ENCODE peak calls at places on chromosomes 12 and 14, in six cellular contexts. G, Q, W, X, F and P are unnamed samples.

GRCh38 chr14:72614891-72615410 is 278.9 kb downstream of the DPF3 start:
- DNase-seq in G (no peak), Q (no peak), W (no peak), X (no peak), F (no peak), P (no peak)

GRCh38 chr14:83071888-83072501 is 1538.3 kb upstream of the SEL1L start:
- DNase-seq in G (no peak), Q (peak), W (no peak), X (no peak), F (no peak), P (no peak)

GRCh38 chr12:10957741-10958140 is 18.7 kb upstream of the TAS2R14 start:
- DNase-seq in G (no peak), Q (no peak), W (no peak), X (no peak), F (no peak), P (no peak)

GRCh38 chr12:105946541-105946940 is 192.2 kb downstream of the NUAK1 start:
- DNase-seq in G (no peak), Q (no peak), W (no peak), X (no peak), F (no peak), P (no peak)

GRCh38 chr12:98935847-98936246 is 290.8 kb downstream of the APAF1 start:
- DNase-seq in G (no peak), Q (no peak), W (no peak), X (no peak), F (no peak), P (no peak)

GRCh38 chr14:89603938-89604480 is 187.0 kb upstream of the FOXN3 start:
- DNase-seq in G (no peak), Q (no peak), W (no peak), X (no peak), F (no peak), P (no peak)

GRCh38 chr12:27982951-27983350 is 10.4 kb upstream of the PTHLH start:
- DNase-seq in G (no peak), Q (no peak), W (no peak), X (no peak), F (no peak), P (no peak)

GRCh38 chr12:120584343-120585149 is 3.3 kb upstream of the POP5 start:
- DNase-seq in G (peak), Q (peak), W (peak), X (no peak), F (peak), P (peak)

GRCh38 chr14:103908580-103908979 is 19.7 kb upstream of the TDRD9 start:
- DNase-seq in G (no peak), Q (no peak), W (no peak), X (no peak), F (no peak), P (no peak)

GRCh38 chr14:67749341-67750110 is 47.8 kb downstream of the RDH12 start:
- DNase-seq in G (no peak), Q (no peak), W (no peak), X (no peak), F (no peak), P (no peak)

GRCh38 chr12:45621703-45622102 is 107.8 kb upstream of the ARID2 start:
- DNase-seq in G (no peak), Q (no peak), W (no peak), X (no peak), F (no peak), P (no peak)

GRCh38 chr14:30333934-30334333 is 225.0 kb upstream of the G2E3 start:
- DNase-seq in G (no peak), Q (no peak), W (no peak), X (no peak), F (no peak), P (no peak)

GRCh38 chr12:99110866-99111265 is 465.8 kb downstream of the APAF1 start:
- DNase-seq in G (no peak), Q (no peak), W (no peak), X (no peak), F (no peak), P (no peak)

GRCh38 chr12:50765325-50765911 is 1.5 kb downstream of the ATF1 start:
- DNase-seq in G (peak), Q (peak), W (peak), X (no peak), F (no peak), P (no peak)

GRCh38 chr14:104328607-104329006 is 190.2 kb downstream of the KIF26A start:
- DNase-seq in G (no peak), Q (no peak), W (no peak), X (no peak), F (peak), P (no peak)

GRCh38 chr12:58916891-58917570 is 3.3 kb downstream of the LRIG3 start:
- DNase-seq in G (no peak), Q (peak), W (peak), X (no peak), F (no peak), P (no peak)

GRCh38 chr14:60093088-60093487 is 1.4 kb downstream of the PCNX4 start:
- DNase-seq in G (no peak), Q (no peak), W (no peak), X (no peak), F (no peak), P (no peak)

GRCh38 chr12:75979181-75979580 is 52.4 kb downstream of the PHLDA1 start:
- DNase-seq in G (no peak), Q (no peak), W (no peak), X (no peak), F (no peak), P (no peak)

GRCh38 chr14:42353315-42353714 is 746.6 kb downstream of the LRFN5 start:
- DNase-seq in G (no peak), Q (no peak), W (no peak), X (no peak), F (no peak), P (no peak)

GRCh38 chr12:30152705-30153104 is 369.0 kb upstream of the TMTC1 start:
- DNase-seq in G (no peak), Q (no peak), W (no peak), X (no peak), F (no peak), P (no peak)

GRCh38 chr14:56115471-56115870 is 2.7 kb upstream of the PELI2 start:
- DNase-seq in G (no peak), Q (no peak), W (no peak), X (no peak), F (no peak), P (no peak)

GRCh38 chr14:83734431-83734830 is 1795.5 kb upstream of the FLRT2 start:
- DNase-seq in G (no peak), Q (no peak), W (no peak), X (no peak), F (no peak), P (no peak)

GRCh38 chr14:72463291-72463866 is 430.5 kb downstream of the DPF3 start:
- DNase-seq in G (no peak), Q (no peak), W (no peak), X (no peak), F (no peak), P (no peak)

GRCh38 chr12:83818888-83819287 is 1093.7 kb downstream of the SLC6A15 start:
- DNase-seq in G (no peak), Q (no peak), W (no peak), X (no peak), F (no peak), P (no peak)

GRCh38 chr12:120581998-120582397 is 796 bp upstream of the POP5 start:
- DNase-seq in G (no peak), Q (no peak), W (no peak), X (no peak), F (no peak), P (no peak)

GRCh38 chr12:121494093-121494787 is 86.6 kb downstream of the KDM2B start:
- DNase-seq in G (no peak), Q (peak), W (peak), X (peak), F (peak), P (peak)

GRCh38 chr12:52828156-52829090 is 5.7 kb downstream of the KRT79 start:
- DNase-seq in G (no peak), Q (no peak), W (no peak), X (no peak), F (no peak), P (no peak)

GRCh38 chr12:27158322-27158721 is 75.9 kb upstream of the C12orf71 start:
- DNase-seq in G (no peak), Q (peak), W (no peak), X (no peak), F (no peak), P (no peak)

GRCh38 chr12:109760031-109760929 is 46.7 kb downstream of the FAM222A start:
- DNase-seq in G (peak), Q (no peak), W (peak), X (no peak), F (peak), P (no peak)

GRCh38 chr12:5768171-5768879 is 176.7 kb downstream of the ANO2 start:
- DNase-seq in G (peak), Q (no peak), W (no peak), X (no peak), F (no peak), P (no peak)

GRCh38 chr12:5768880-5769199 is 176.2 kb downstream of the ANO2 start:
- DNase-seq in G (no peak), Q (no peak), W (no peak), X (no peak), F (no peak), P (no peak)

GRCh38 chr12:5770727-5771126 is 174.3 kb downstream of the ANO2 start:
- DNase-seq in G (no peak), Q (no peak), W (no peak), X (no peak), F (no peak), P (no peak)

GRCh38 chr12:5776091-5776490 is 169.0 kb downstream of the ANO2 start:
- DNase-seq in G (no peak), Q (no peak), W (no peak), X (no peak), F (no peak), P (no peak)

DNA sequence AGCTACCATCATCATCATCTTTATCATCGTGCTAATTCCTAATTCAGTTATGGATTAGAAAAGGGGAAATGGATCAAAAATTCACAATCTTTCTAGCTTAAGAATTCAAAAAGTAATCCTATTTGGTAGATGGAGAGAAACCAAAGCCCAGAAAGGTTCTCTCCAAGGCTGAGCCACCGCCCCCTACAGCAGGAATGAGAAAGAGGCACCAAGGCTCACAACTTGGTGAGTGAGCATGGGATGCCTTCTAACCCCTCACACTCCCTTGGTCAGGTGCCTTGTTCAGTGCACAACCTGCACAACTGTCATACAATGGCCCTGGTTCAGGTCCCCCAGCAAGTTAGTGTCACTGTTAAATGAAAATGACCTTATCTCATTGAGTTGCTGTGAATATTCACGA is 171.5 kb downstream of the ANO2 start:
- DNase-seq in G (no peak), Q (no peak), W (no peak), X (no peak), F (no peak), P (no peak)
- TF ChIP-seq CTCF in G (no peak), Q (peak), W (no peak), X (no peak), F (no peak), P (no peak)

GRCh38 chr12:118359541-118359915 is 13.2 kb downstream of the TAOK3 start:
- DNase-seq in G (no peak), Q (no peak), W (peak), X (no peak), F (no peak), P (no peak)

GRCh38 chr12:118357327-118358007 is 15.2 kb downstream of the TAOK3 start:
- DNase-seq in G (no peak), Q (no peak), W (peak), X (no peak), F (no peak), P (no peak)

GRCh38 chr12:118358607-118359540 is 13.8 kb downstream of the TAOK3 start:
- DNase-seq in G (no peak), Q (no peak), W (no peak), X (no peak), F (no peak), P (no peak)

GRCh38 chr12:118356809-118357326 is 15.8 kb downstream of the TAOK3 start:
- DNase-seq in G (no peak), Q (no peak), W (no peak), X (peak), F (no peak), P (no peak)

DNA sequence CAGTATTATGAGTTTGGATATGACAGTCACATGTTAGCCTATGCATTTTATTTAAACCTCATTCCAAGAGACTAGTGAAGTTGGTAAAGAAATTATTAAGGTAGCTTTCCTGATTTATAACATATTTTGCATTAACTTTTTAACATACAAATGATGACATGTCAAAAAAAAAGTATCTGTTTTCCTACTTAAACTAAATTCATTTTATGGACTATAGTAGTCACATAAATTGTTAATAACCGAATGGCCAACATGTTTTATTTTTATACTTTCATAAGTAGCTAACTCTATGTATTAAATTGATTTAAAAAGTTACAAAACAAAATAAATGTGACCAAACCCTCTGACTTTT is 14.7 kb downstream of the TAOK3 start:
- DNase-seq in G (no peak), Q (no peak), W (no peak), X (no peak), F (no peak), P (no peak)
- TF ChIP-seq CTCF in G (no peak), Q (no peak), W (no peak), X (no peak), F (no peak), P (no peak)

GRCh38 chr12:100163416-100164152 is 20.9 kb upstream of the BLTP3B start:
- DNase-seq in G (peak), Q (peak), W (peak), X (no peak), F (peak), P (peak)

GRCh38 chr12:100165356-100165755 is 22.7 kb upstream of the BLTP3B start:
- DNase-seq in G (no peak), Q (no peak), W (no peak), X (no peak), F (no peak), P (no peak)

GRCh38 chr12:100168562-100168961 is 25.9 kb upstream of the BLTP3B start:
- DNase-seq in G (no peak), Q (no peak), W (no peak), X (no peak), F (no peak), P (no peak)

GRCh38 chr12:100166232-100166631 is 23.6 kb upstream of the BLTP3B start:
- DNase-seq in G (no peak), Q (no peak), W (no peak), X (no peak), F (no peak), P (no peak)

DNA sequence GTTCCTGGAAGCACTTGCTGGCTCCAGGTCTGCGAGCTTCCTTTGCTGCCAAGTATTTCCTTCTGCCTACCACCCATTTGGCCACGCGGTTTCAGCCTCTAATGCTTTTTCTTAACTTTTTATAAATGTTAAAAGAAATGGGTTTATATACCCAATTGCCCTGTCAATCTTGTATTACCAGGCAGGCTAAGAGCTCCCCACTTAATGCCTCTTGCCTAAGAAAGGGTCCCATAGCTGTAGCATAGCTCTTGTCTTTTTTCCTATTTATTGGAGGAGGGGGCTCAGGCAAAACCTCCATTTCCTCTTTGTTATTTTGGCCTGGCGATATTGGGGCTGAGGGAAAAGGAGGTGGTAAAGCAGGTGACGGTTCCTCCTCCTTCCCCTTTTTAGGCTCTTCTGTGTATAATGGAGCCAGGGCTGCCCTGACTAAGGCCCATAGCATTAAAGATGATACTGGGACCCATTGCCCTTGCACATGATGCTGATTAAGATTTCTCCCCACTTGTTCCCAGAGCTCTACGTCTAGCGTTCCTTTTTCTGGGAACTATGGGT is 21.6 kb upstream of the BLTP3B start:
- DNase-seq in G (no peak), Q (no peak), W (no peak), X (no peak), F (no peak), P (no peak)
- TF ChIP-seq CTCF in G (no peak), Q (no peak), W (no peak), X (no peak), F (no peak), P (no peak)

GRCh38 chr12:67651380-67651695 is 2.8 kb downstream of the DYRK2 start:
- DNase-seq in G (no peak), Q (peak), W (peak), X (no peak), F (no peak), P (no peak)
- TF ChIP-seq CTCF in G (no peak), Q (peak), W (peak), X (peak), F (no peak), P (no peak)

GRCh38 chr14:24233538-24233866 is 773 bp downstream of the GMPR2 start:
- DNase-seq in G (no peak), Q (no peak), W (no peak), X (no peak), F (no peak), P (no peak)
- TF ChIP-seq CTCF in G (no peak), Q (no peak), W (no peak), X (no peak), F (no peak), P (no peak)

DNA sequence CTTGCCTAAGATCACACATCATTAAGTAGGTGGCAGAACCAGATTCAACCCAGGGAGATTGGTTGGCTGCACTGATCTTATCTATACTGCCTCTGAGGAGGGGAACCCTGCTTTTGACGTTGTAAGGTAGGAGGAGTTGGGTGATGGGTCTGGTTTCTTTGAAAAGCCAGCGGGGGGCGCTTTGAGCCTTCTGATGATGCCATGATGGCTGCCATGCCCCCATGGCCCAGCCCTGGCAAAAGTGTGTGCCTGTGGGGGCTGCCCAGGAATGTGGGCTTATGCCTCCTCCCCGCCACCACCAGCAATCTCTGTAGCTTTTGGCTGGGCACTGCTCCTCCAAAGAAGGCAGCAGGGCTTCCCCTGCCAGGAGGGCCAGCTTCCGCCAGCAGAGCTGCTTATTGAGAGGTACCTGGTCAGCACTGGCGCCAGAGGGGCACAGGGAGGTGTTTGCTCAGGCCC is 224.3 kb downstream of the SLC41A2 start:
- DNase-seq in G (no peak), Q (peak), W (no peak), X (no peak), F (no peak), P (no peak)
- TF ChIP-seq CTCF in G (no peak), Q (peak), W (peak), X (no peak), F (no peak), P (no peak)

DNA sequence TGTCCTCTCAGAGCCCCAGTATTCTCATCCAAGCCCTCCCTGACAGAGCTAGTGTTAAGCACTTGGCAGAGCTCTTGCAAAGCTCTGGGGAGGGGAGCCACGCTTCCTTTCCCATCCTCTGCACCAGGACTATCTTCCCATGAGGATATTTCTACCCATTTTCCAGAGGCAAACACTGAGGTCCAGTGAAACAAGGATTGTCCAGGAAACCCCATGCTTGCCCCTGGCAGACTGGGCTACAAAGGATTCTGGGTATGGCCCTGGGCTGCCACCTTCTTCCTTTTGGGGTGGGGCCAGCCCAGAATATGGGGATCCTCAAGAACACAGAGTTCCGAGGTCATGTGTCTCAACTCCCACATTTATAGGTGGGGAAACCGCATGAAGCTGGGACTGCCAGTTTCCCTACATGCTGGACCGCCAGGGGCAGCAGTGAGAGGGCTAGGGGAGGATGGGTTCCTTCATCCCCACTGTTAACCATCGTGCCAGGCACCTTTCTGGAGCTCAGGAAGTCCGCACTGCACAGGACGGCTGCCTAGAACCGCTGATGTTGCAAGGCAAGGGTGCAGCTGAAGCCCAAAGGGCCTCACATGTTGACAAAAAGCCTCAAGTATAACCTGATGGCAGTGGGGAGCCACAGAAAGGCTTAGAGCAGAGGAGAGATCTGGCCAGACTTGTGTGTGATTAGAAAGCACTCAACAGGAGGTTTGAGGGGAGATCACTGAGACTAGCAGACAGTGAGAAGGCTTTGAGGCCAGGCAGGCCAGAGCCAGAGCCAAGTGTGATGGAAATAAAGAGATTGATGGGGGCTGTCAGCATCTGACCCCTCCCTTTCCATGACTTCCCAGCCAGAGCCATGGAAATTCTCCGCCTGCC is 5.5 kb upstream of the CCDC85C start:
- DNase-seq in G (no peak), Q (no peak), W (peak), X (no peak), F (no peak), P (no peak)
- TF ChIP-seq CTCF in G (no peak), Q (no peak), W (no peak), X (peak), F (no peak), P (no peak)

GRCh38 chr12:56836317-56836716 is 73.2 kb downstream of the HSD17B6 start:
- DNase-seq in G (no peak), Q (no peak), W (peak), X (no peak), F (peak), P (no peak)

GRCh38 chr12:56839489-56840442 is 76.6 kb downstream of the HSD17B6 start:
- DNase-seq in G (no peak), Q (peak), W (peak), X (no peak), F (peak), P (no peak)

GRCh38 chr12:56840922-56841321 is 77.8 kb downstream of the HSD17B6 start:
- DNase-seq in G (no peak), Q (no peak), W (peak), X (no peak), F (peak), P (no peak)

GRCh38 chr12:56836800-56837663 is 73.9 kb downstream of the HSD17B6 start:
- DNase-seq in G (no peak), Q (no peak), W (no peak), X (peak), F (no peak), P (no peak)

GRCh38 chr12:56838602-56839488 is 75.7 kb downstream of the HSD17B6 start:
- DNase-seq in G (no peak), Q (no peak), W (no peak), X (no peak), F (no peak), P (no peak)
- TF ChIP-seq CTCF in G (no peak), Q (no peak), W (no peak), X (no peak), F (no peak), P (no peak)